ENCODE peak calls at places on chromosomes 4 and X, in six cellular contexts. F is adrenal gland, J is heart left ventricle, B is psoas muscle, Q is A673, P is astrocyte of the spinal cord. W is an unnamed sample.
A peak's percentile ranks its signal among the peaks of the same experiment; 100 is the strongest.

GRCh38 chr4:151031831-151032605 is 16.9 kb upstream of the LRBA start:
- DNase-seq in P (peak; percentile 47), Q (no peak), B (no peak), J (no peak), F (no peak), W (peak; percentile 38)

GRCh38 chr4:140256941-140257340 is 103.0 kb upstream of the MAML3 start:
- DNase-seq in P (no peak), B (no peak), F (no peak), Q (no peak), J (no peak), W (peak; percentile 45)

GRCh38 chr4:38964942-38965775 is 67.0 kb downstream of the TMEM156 start:
- DNase-seq in J (no peak), Q (no peak), P (no peak), F (no peak), B (no peak), W (no peak)

GRCh38 chrX:43813319-43813718 is 68.9 kb downstream of the MAOB start:
- DNase-seq in F (no peak), Q (no peak), J (no peak), B (no peak), P (no peak), W (no peak)

GRCh38 chr4:122450847-122451246 is 5.7 kb downstream of the IL2 start:
- DNase-seq in F (no peak), Q (peak; percentile 64), J (no peak), P (peak; percentile 8), B (no peak), W (peak; percentile 7)

GRCh38 chr4:182449960-182450359 is 206.8 kb downstream of the TENM3 start:
- DNase-seq in Q (no peak), B (no peak), J (no peak), F (no peak), P (peak; percentile 37), W (peak; percentile 28)

GRCh38 chr4:122798101-122798500 is 28.5 kb upstream of the FGF2 start:
- DNase-seq in P (peak; percentile 92), B (no peak), Q (peak; percentile 92), J (no peak), F (peak; percentile 30), W (peak; percentile 99)

GRCh38 chr4:7052923-7053715 is 9.9 kb downstream of the TADA2B start:
- DNase-seq in J (no peak), F (peak; percentile 55), B (peak; percentile 82), Q (no peak), P (peak; percentile 33), W (peak; percentile 41)

GRCh38 chrX:32966956-32967355 is 244.4 kb downstream of the DMD start:
- DNase-seq in P (no peak), B (no peak), F (no peak), Q (no peak), J (no peak), W (no peak)

GRCh38 chr4:44425614-44426208 is 22.9 kb downstream of the KCTD8 start:
- DNase-seq in Q (peak; percentile 6), F (peak; percentile 15), P (peak; percentile 6), B (no peak), J (no peak), W (no peak)

GRCh38 chr4:2742823-2743517 is 13.2 kb downstream of the TNIP2 start:
- DNase-seq in F (no peak), Q (no peak), B (no peak), J (no peak), P (no peak), W (no peak)

GRCh38 chr4:10171055-10171454 is 54.5 kb upstream of the WDR1 start:
- DNase-seq in Q (no peak), P (no peak), B (no peak), F (no peak), J (no peak), W (peak; percentile 41)

GRCh38 chr4:32858971-32859370 is 2138.8 kb downstream of the PCDH7 start:
- DNase-seq in P (peak; percentile 86), J (no peak), B (no peak), Q (peak; percentile 7), F (no peak), W (peak; percentile 51)

GRCh38 chr4:176404591-176404990 is 84.8 kb downstream of the SPCS3 start:
- DNase-seq in F (no peak), B (no peak), J (no peak), Q (no peak), P (peak; percentile 50), W (peak; percentile 65)

GRCh38 chr4:86048426-86048825 is 311.4 kb downstream of the MAPK10 start:
- DNase-seq in F (no peak), B (no peak), J (no peak), Q (no peak), P (peak; percentile 48), W (peak; percentile 60)

GRCh38 chr4:169250796-169251195 is 20.0 kb downstream of the SH3RF1 start:
- DNase-seq in P (no peak), F (no peak), Q (no peak), J (no peak), B (no peak), W (no peak)

GRCh38 chrX:152897216-152898144 is at the start of gene ZNF185:
- DNase-seq in B (no peak), J (no peak), F (peak; percentile 65), P (peak; percentile 40), Q (peak; percentile 7), W (no peak)

GRCh38 chrX:38232287-38232686 is 11.6 kb upstream of the SRPX start:
- DNase-seq in P (peak; percentile 61), J (no peak), F (no peak), Q (no peak), B (no peak), W (peak; percentile 72)

GRCh38 chr4:88775026-88775425 is 77.4 kb upstream of the NAP1L5 start:
- DNase-seq in F (no peak), B (no peak), J (no peak), P (no peak), Q (no peak), W (no peak)

GRCh38 chr4:3452376-3452775 is 10.6 kb downstream of the HGFAC start:
- DNase-seq in J (peak; percentile 56), P (no peak), F (no peak), Q (no peak), B (peak; percentile 52), W (no peak)

GRCh38 chr4:61572160-61572559 is 372.0 kb downstream of the ADGRL3 start:
- DNase-seq in Q (no peak), P (peak; percentile 70), F (no peak), B (no peak), J (no peak), W (no peak)

GRCh38 chr4:129342820-129343219 is 246.9 kb downstream of the C4orf33 start:
- DNase-seq in F (no peak), B (no peak), J (no peak), Q (peak; percentile 60), P (peak; percentile 74), W (peak; percentile 81)
- H3K4me3 ChIP-seq in F (no peak overlapping the region), B (no peak overlapping the region), J (no peak overlapping the region), Q (peak overlapping the region; percentile 3), P (no peak overlapping the region), W (peak overlapping the region; percentile 47)

GRCh38 chrX:30190426-30190825 is 24.9 kb upstream of the MAGEB2 start:
- DNase-seq in F (no peak), P (no peak), B (no peak), J (no peak), Q (no peak), W (no peak)

GRCh38 chrX:30196322-30196721 is 19.0 kb upstream of the MAGEB2 start:
- DNase-seq in F (no peak), J (no peak), B (no peak), Q (peak; percentile 61), P (peak; percentile 8), W (no peak)
- TF ChIP-seq CTCF in F (peak; percentile 28), J (no peak), B (no peak), Q (peak; percentile 58), P (peak; percentile 7), W (peak; percentile 22)

GRCh38 chrX:18668468-18668867 is 3.4 kb downstream of the RS1 start:
- DNase-seq in F (no peak), B (no peak), Q (no peak), P (no peak), J (no peak), W (no peak)
- H3K4me3 ChIP-seq in F (no peak overlapping the region), B (no peak overlapping the region), Q (no peak overlapping the region), P (no peak overlapping the region), J (no peak overlapping the region), W (no peak overlapping the region)

GRCh38 chr4:156591679-156592078 is 379.9 kb downstream of the PDGFC start:
- DNase-seq in B (no peak), F (no peak), P (no peak), Q (no peak), J (no peak), W (no peak)
- TF ChIP-seq CTCF in B (no peak), F (no peak), P (no peak), Q (no peak), J (no peak), W (no peak)

GRCh38 chrX:131287556-131288179 is 1.4 kb downstream of the IGSF1 start:
- DNase-seq in F (no peak), P (no peak), B (no peak), Q (no peak), J (no peak), W (no peak)
- H3K4me3 ChIP-seq in F (no peak overlapping the region), P (no peak overlapping the region), B (no peak overlapping the region), Q (no peak overlapping the region), J (no peak overlapping the region), W (no peak overlapping the region)

GRCh38 chr4:94411296-94411695 is 40.4 kb upstream of the PDLIM5 start:
- DNase-seq in Q (peak; percentile 71), P (no peak), B (no peak), J (no peak), F (no peak), W (no peak)
- TF ChIP-seq CTCF in Q (no peak), P (no peak), B (no peak), J (no peak), F (no peak), W (no peak)